ENCODE peak calls at places on chromosomes 6 and 20, in ten cellular contexts. One of them, this sample, is unnamed.
A peak's percentile ranks its signal among the peaks of the same experiment; 100 is the strongest.

GRCh38 chr20:50313223-50313820 is 122.7 kb downstream of the CEBPB start:
- DNase-seq in stimulated activated CD4-positive, alpha-beta T cell treated with anti-CD3 and anti-CD28 coated beads, Interleukin-4, amount 100 ng/mL, for 24 hours: no peak
- DNase-seq in DMS153: no peak
- DNase-seq in endodermal cell: peak; percentile 28
- DNase-seq in T-helper 2 cell: no peak
- DNase-seq in DMS79: no peak
- DNase-seq in NCI-H510A: no peak
- DNase-seq in activated naive CD8-positive, alpha-beta T cell treated with anti-CD3 and anti-CD28 coated beads, Interleukin-2, amount 50 U/mL, for 24 hours: no peak
- DNase-seq in thoracic aorta: no peak
- DNase-seq in SK-N-DZ: no peak
- DNase-seq in this sample: no peak

GRCh38 chr6:18308070-18308735 is 43.9 kb upstream of the DEK start:
- DNase-seq in SK-N-DZ: no peak
- DNase-seq in stimulated activated CD4-positive, alpha-beta T cell treated with anti-CD3 and anti-CD28 coated beads, Interleukin-4, amount 100 ng/mL, for 24 hours: no peak
- DNase-seq in DMS79: no peak
- DNase-seq in thoracic aorta: no peak
- DNase-seq in endodermal cell: no peak
- DNase-seq in T-helper 2 cell: no peak
- DNase-seq in activated naive CD8-positive, alpha-beta T cell treated with anti-CD3 and anti-CD28 coated beads, Interleukin-2, amount 50 U/mL, for 24 hours: no peak
- DNase-seq in DMS153: no peak
- DNase-seq in NCI-H510A: no peak
- DNase-seq in this sample: peak; percentile 47

GRCh38 chr6:154829970-154830369 is 96.8 kb downstream of the SCAF8 start:
- DNase-seq in T-helper 2 cell: no peak
- DNase-seq in DMS153: no peak
- DNase-seq in DMS79: no peak
- DNase-seq in SK-N-DZ: no peak
- DNase-seq in stimulated activated CD4-positive, alpha-beta T cell treated with anti-CD3 and anti-CD28 coated beads, Interleukin-4, amount 100 ng/mL, for 24 hours: no peak
- DNase-seq in NCI-H510A: no peak
- DNase-seq in thoracic aorta: no peak
- DNase-seq in endodermal cell: no peak
- DNase-seq in activated naive CD8-positive, alpha-beta T cell treated with anti-CD3 and anti-CD28 coated beads, Interleukin-2, amount 50 U/mL, for 24 hours: no peak
- DNase-seq in this sample: no peak

GRCh38 chr6:43809417-43810305 is 39.6 kb downstream of the VEGFA start:
- DNase-seq in SK-N-DZ: no peak
- DNase-seq in T-helper 2 cell: no peak
- DNase-seq in DMS153: peak; percentile 78
- DNase-seq in NCI-H510A: peak; percentile 65
- DNase-seq in endodermal cell: no peak
- DNase-seq in thoracic aorta: no peak
- DNase-seq in activated naive CD8-positive, alpha-beta T cell treated with anti-CD3 and anti-CD28 coated beads, Interleukin-2, amount 50 U/mL, for 24 hours: no peak
- DNase-seq in DMS79: no peak
- DNase-seq in stimulated activated CD4-positive, alpha-beta T cell treated with anti-CD3 and anti-CD28 coated beads, Interleukin-4, amount 100 ng/mL, for 24 hours: no peak
- DNase-seq in this sample: peak; percentile 37

GRCh38 chr6:111521497-111522275 is 38.7 kb upstream of the REV3L start:
- DNase-seq in thoracic aorta: no peak
- DNase-seq in T-helper 2 cell: no peak
- DNase-seq in NCI-H510A: no peak
- DNase-seq in endodermal cell: no peak
- DNase-seq in SK-N-DZ: no peak
- DNase-seq in activated naive CD8-positive, alpha-beta T cell treated with anti-CD3 and anti-CD28 coated beads, Interleukin-2, amount 50 U/mL, for 24 hours: no peak
- DNase-seq in DMS153: no peak
- DNase-seq in stimulated activated CD4-positive, alpha-beta T cell treated with anti-CD3 and anti-CD28 coated beads, Interleukin-4, amount 100 ng/mL, for 24 hours: no peak
- DNase-seq in DMS79: no peak
- DNase-seq in this sample: no peak

GRCh38 chr20:8254911-8255582 is 123.0 kb downstream of the PLCB1 start:
- DNase-seq in T-helper 2 cell: no peak
- DNase-seq in endodermal cell: no peak
- DNase-seq in stimulated activated CD4-positive, alpha-beta T cell treated with anti-CD3 and anti-CD28 coated beads, Interleukin-4, amount 100 ng/mL, for 24 hours: no peak
- DNase-seq in NCI-H510A: no peak
- DNase-seq in thoracic aorta: no peak
- DNase-seq in SK-N-DZ: no peak
- DNase-seq in DMS153: no peak
- DNase-seq in activated naive CD8-positive, alpha-beta T cell treated with anti-CD3 and anti-CD28 coated beads, Interleukin-2, amount 50 U/mL, for 24 hours: no peak
- DNase-seq in DMS79: no peak
- DNase-seq in this sample: no peak

GRCh38 chr6:40440083-40440482 is 147.1 kb downstream of the LRFN2 start:
- DNase-seq in DMS153: peak; percentile 66
- DNase-seq in stimulated activated CD4-positive, alpha-beta T cell treated with anti-CD3 and anti-CD28 coated beads, Interleukin-4, amount 100 ng/mL, for 24 hours: no peak
- DNase-seq in SK-N-DZ: no peak
- DNase-seq in T-helper 2 cell: no peak
- DNase-seq in DMS79: no peak
- DNase-seq in thoracic aorta: no peak
- DNase-seq in endodermal cell: no peak
- DNase-seq in activated naive CD8-positive, alpha-beta T cell treated with anti-CD3 and anti-CD28 coated beads, Interleukin-2, amount 50 U/mL, for 24 hours: no peak
- DNase-seq in NCI-H510A: no peak
- DNase-seq in this sample: no peak

GRCh38 chr6:28243946-28244345 is 8.1 kb downstream of the ZKSCAN4 start:
- DNase-seq in T-helper 2 cell: no peak
- DNase-seq in activated naive CD8-positive, alpha-beta T cell treated with anti-CD3 and anti-CD28 coated beads, Interleukin-2, amount 50 U/mL, for 24 hours: no peak
- DNase-seq in NCI-H510A: no peak
- DNase-seq in DMS153: no peak
- DNase-seq in endodermal cell: no peak
- DNase-seq in stimulated activated CD4-positive, alpha-beta T cell treated with anti-CD3 and anti-CD28 coated beads, Interleukin-4, amount 100 ng/mL, for 24 hours: no peak
- DNase-seq in thoracic aorta: no peak
- DNase-seq in DMS79: no peak
- DNase-seq in SK-N-DZ: no peak
- DNase-seq in this sample: no peak

GRCh38 chr20:21048841-21049273 is 57.3 kb downstream of the LINC00237 start:
- DNase-seq in thoracic aorta: no peak
- DNase-seq in activated naive CD8-positive, alpha-beta T cell treated with anti-CD3 and anti-CD28 coated beads, Interleukin-2, amount 50 U/mL, for 24 hours: peak; percentile 69
- DNase-seq in T-helper 2 cell: peak; percentile 26
- DNase-seq in DMS79: no peak
- DNase-seq in stimulated activated CD4-positive, alpha-beta T cell treated with anti-CD3 and anti-CD28 coated beads, Interleukin-4, amount 100 ng/mL, for 24 hours: peak; percentile 48
- DNase-seq in endodermal cell: peak; percentile 93
- DNase-seq in SK-N-DZ: peak; percentile 15
- DNase-seq in DMS153: peak; percentile 22
- DNase-seq in NCI-H510A: no peak
- DNase-seq in this sample: peak; percentile 48

GRCh38 chr6:107082045-107082444 is 33.3 kb downstream of the BEND3 start:
- DNase-seq in SK-N-DZ: no peak
- DNase-seq in T-helper 2 cell: no peak
- DNase-seq in endodermal cell: peak; percentile 59
- DNase-seq in thoracic aorta: no peak
- DNase-seq in DMS153: no peak
- DNase-seq in DMS79: no peak
- DNase-seq in stimulated activated CD4-positive, alpha-beta T cell treated with anti-CD3 and anti-CD28 coated beads, Interleukin-4, amount 100 ng/mL, for 24 hours: no peak
- DNase-seq in NCI-H510A: no peak
- DNase-seq in activated naive CD8-positive, alpha-beta T cell treated with anti-CD3 and anti-CD28 coated beads, Interleukin-2, amount 50 U/mL, for 24 hours: no peak
- DNase-seq in this sample: no peak

GRCh38 chr20:25399038-25399430 is 8.4 kb upstream of the ABHD12 start:
- DNase-seq in thoracic aorta: no peak
- DNase-seq in DMS153: peak; percentile 64
- DNase-seq in endodermal cell: peak; percentile 69
- DNase-seq in DMS79: peak; percentile 19
- DNase-seq in activated naive CD8-positive, alpha-beta T cell treated with anti-CD3 and anti-CD28 coated beads, Interleukin-2, amount 50 U/mL, for 24 hours: no peak
- DNase-seq in T-helper 2 cell: no peak
- DNase-seq in NCI-H510A: peak; percentile 65
- DNase-seq in SK-N-DZ: peak; percentile 79
- DNase-seq in stimulated activated CD4-positive, alpha-beta T cell treated with anti-CD3 and anti-CD28 coated beads, Interleukin-4, amount 100 ng/mL, for 24 hours: peak; percentile 28
- DNase-seq in this sample: peak; percentile 71

GRCh38 chr20:2800590-2801458 is at the start of gene CPXM1:
- DNase-seq in endodermal cell: peak; percentile 93
- DNase-seq in DMS153: no peak
- DNase-seq in T-helper 2 cell: no peak
- DNase-seq in thoracic aorta: no peak
- DNase-seq in DMS79: peak; percentile 53
- DNase-seq in SK-N-DZ: peak; percentile 82
- DNase-seq in activated naive CD8-positive, alpha-beta T cell treated with anti-CD3 and anti-CD28 coated beads, Interleukin-2, amount 50 U/mL, for 24 hours: peak; percentile 42
- DNase-seq in NCI-H510A: peak; percentile 43
- DNase-seq in stimulated activated CD4-positive, alpha-beta T cell treated with anti-CD3 and anti-CD28 coated beads, Interleukin-4, amount 100 ng/mL, for 24 hours: no peak
- DNase-seq in this sample: no peak

GRCh38 chr6:143027058-143027457 is 33.6 kb upstream of the AIG1 start:
- DNase-seq in T-helper 2 cell: peak; percentile 21
- DNase-seq in DMS79: no peak
- DNase-seq in SK-N-DZ: peak; percentile 42
- DNase-seq in endodermal cell: peak; percentile 85
- DNase-seq in activated naive CD8-positive, alpha-beta T cell treated with anti-CD3 and anti-CD28 coated beads, Interleukin-2, amount 50 U/mL, for 24 hours: peak; percentile 53
- DNase-seq in NCI-H510A: no peak
- DNase-seq in stimulated activated CD4-positive, alpha-beta T cell treated with anti-CD3 and anti-CD28 coated beads, Interleukin-4, amount 100 ng/mL, for 24 hours: peak; percentile 57
- DNase-seq in thoracic aorta: no peak
- DNase-seq in DMS153: no peak
- DNase-seq in this sample: peak; percentile 22

GRCh38 chr20:25860531-25861150 is 164.0 kb upstream of the ZNF337 start:
- DNase-seq in NCI-H510A: no peak
- DNase-seq in stimulated activated CD4-positive, alpha-beta T cell treated with anti-CD3 and anti-CD28 coated beads, Interleukin-4, amount 100 ng/mL, for 24 hours: no peak
- DNase-seq in T-helper 2 cell: no peak
- DNase-seq in endodermal cell: no peak
- DNase-seq in SK-N-DZ: no peak
- DNase-seq in thoracic aorta: no peak
- DNase-seq in DMS153: no peak
- DNase-seq in DMS79: no peak
- DNase-seq in activated naive CD8-positive, alpha-beta T cell treated with anti-CD3 and anti-CD28 coated beads, Interleukin-2, amount 50 U/mL, for 24 hours: no peak
- DNase-seq in this sample: no peak

GRCh38 chr6:43334466-43335095 is 26.0 kb upstream of the CRIP3 start:
- DNase-seq in stimulated activated CD4-positive, alpha-beta T cell treated with anti-CD3 and anti-CD28 coated beads, Interleukin-4, amount 100 ng/mL, for 24 hours: no peak
- DNase-seq in NCI-H510A: no peak
- DNase-seq in DMS79: peak; percentile 19
- DNase-seq in endodermal cell: peak; percentile 52
- DNase-seq in activated naive CD8-positive, alpha-beta T cell treated with anti-CD3 and anti-CD28 coated beads, Interleukin-2, amount 50 U/mL, for 24 hours: no peak
- DNase-seq in T-helper 2 cell: no peak
- DNase-seq in SK-N-DZ: peak; percentile 50
- DNase-seq in thoracic aorta: no peak
- DNase-seq in DMS153: peak; percentile 14
- DNase-seq in this sample: peak; percentile 75

GRCh38 chr6:32146687-32147086 is 5.1 kb downstream of the PRRT1 start:
- DNase-seq in thoracic aorta: no peak
- DNase-seq in SK-N-DZ: no peak
- DNase-seq in stimulated activated CD4-positive, alpha-beta T cell treated with anti-CD3 and anti-CD28 coated beads, Interleukin-4, amount 100 ng/mL, for 24 hours: no peak
- DNase-seq in DMS79: no peak
- DNase-seq in activated naive CD8-positive, alpha-beta T cell treated with anti-CD3 and anti-CD28 coated beads, Interleukin-2, amount 50 U/mL, for 24 hours: no peak
- DNase-seq in DMS153: no peak
- DNase-seq in NCI-H510A: no peak
- DNase-seq in T-helper 2 cell: no peak
- DNase-seq in endodermal cell: peak; percentile 61
- DNase-seq in this sample: no peak

GRCh38 chr6:14316911-14317535 is 199.5 kb downstream of the CD83 start:
- DNase-seq in SK-N-DZ: peak; percentile 29
- DNase-seq in thoracic aorta: no peak
- DNase-seq in NCI-H510A: no peak
- DNase-seq in endodermal cell: peak; percentile 71
- DNase-seq in T-helper 2 cell: no peak
- DNase-seq in DMS79: no peak
- DNase-seq in activated naive CD8-positive, alpha-beta T cell treated with anti-CD3 and anti-CD28 coated beads, Interleukin-2, amount 50 U/mL, for 24 hours: no peak
- DNase-seq in stimulated activated CD4-positive, alpha-beta T cell treated with anti-CD3 and anti-CD28 coated beads, Interleukin-4, amount 100 ng/mL, for 24 hours: no peak
- DNase-seq in DMS153: no peak
- DNase-seq in this sample: no peak

GRCh38 chr20:53621482-53622246 is 28.0 kb upstream of the ZNF217 start:
- DNase-seq in DMS79: peak; percentile 85
- DNase-seq in thoracic aorta: no peak
- DNase-seq in activated naive CD8-positive, alpha-beta T cell treated with anti-CD3 and anti-CD28 coated beads, Interleukin-2, amount 50 U/mL, for 24 hours: no peak
- DNase-seq in endodermal cell: peak; percentile 64
- DNase-seq in SK-N-DZ: no peak
- DNase-seq in DMS153: no peak
- DNase-seq in stimulated activated CD4-positive, alpha-beta T cell treated with anti-CD3 and anti-CD28 coated beads, Interleukin-4, amount 100 ng/mL, for 24 hours: no peak
- DNase-seq in NCI-H510A: no peak
- DNase-seq in T-helper 2 cell: no peak
- DNase-seq in this sample: peak; percentile 89

GRCh38 chr6:2503816-2504494 is 246.8 kb downstream of the MYLK4 start:
- DNase-seq in endodermal cell: no peak
- DNase-seq in SK-N-DZ: no peak
- DNase-seq in T-helper 2 cell: no peak
- DNase-seq in thoracic aorta: no peak
- DNase-seq in DMS79: no peak
- DNase-seq in activated naive CD8-positive, alpha-beta T cell treated with anti-CD3 and anti-CD28 coated beads, Interleukin-2, amount 50 U/mL, for 24 hours: no peak
- DNase-seq in NCI-H510A: no peak
- DNase-seq in DMS153: peak; percentile 2
- DNase-seq in stimulated activated CD4-positive, alpha-beta T cell treated with anti-CD3 and anti-CD28 coated beads, Interleukin-4, amount 100 ng/mL, for 24 hours: no peak
- DNase-seq in this sample: no peak

GRCh38 chr6:143290206-143290605 is 160.3 kb downstream of the ADAT2 start:
- DNase-seq in T-helper 2 cell: no peak
- DNase-seq in activated naive CD8-positive, alpha-beta T cell treated with anti-CD3 and anti-CD28 coated beads, Interleukin-2, amount 50 U/mL, for 24 hours: no peak
- DNase-seq in thoracic aorta: no peak
- DNase-seq in stimulated activated CD4-positive, alpha-beta T cell treated with anti-CD3 and anti-CD28 coated beads, Interleukin-4, amount 100 ng/mL, for 24 hours: no peak
- DNase-seq in NCI-H510A: no peak
- DNase-seq in DMS79: no peak
- DNase-seq in DMS153: no peak
- DNase-seq in SK-N-DZ: no peak
- DNase-seq in endodermal cell: no peak
- DNase-seq in this sample: no peak

GRCh38 chr20:11468880-11469279 is 448.8 kb upstream of the BTBD3 start:
- DNase-seq in NCI-H510A: no peak
- DNase-seq in DMS79: no peak
- DNase-seq in SK-N-DZ: no peak
- DNase-seq in thoracic aorta: no peak
- DNase-seq in DMS153: no peak
- DNase-seq in activated naive CD8-positive, alpha-beta T cell treated with anti-CD3 and anti-CD28 coated beads, Interleukin-2, amount 50 U/mL, for 24 hours: no peak
- DNase-seq in endodermal cell: no peak
- DNase-seq in T-helper 2 cell: no peak
- DNase-seq in stimulated activated CD4-positive, alpha-beta T cell treated with anti-CD3 and anti-CD28 coated beads, Interleukin-4, amount 100 ng/mL, for 24 hours: no peak
- DNase-seq in this sample: no peak

GRCh38 chr6:111601875-111602274 is 3.8 kb downstream of the TRAF3IP2 start:
- DNase-seq in thoracic aorta: no peak
- DNase-seq in T-helper 2 cell: no peak
- DNase-seq in DMS153: no peak
- DNase-seq in NCI-H510A: no peak
- DNase-seq in activated naive CD8-positive, alpha-beta T cell treated with anti-CD3 and anti-CD28 coated beads, Interleukin-2, amount 50 U/mL, for 24 hours: no peak
- DNase-seq in stimulated activated CD4-positive, alpha-beta T cell treated with anti-CD3 and anti-CD28 coated beads, Interleukin-4, amount 100 ng/mL, for 24 hours: no peak
- DNase-seq in SK-N-DZ: no peak
- DNase-seq in endodermal cell: no peak
- DNase-seq in DMS79: no peak
- DNase-seq in this sample: no peak

GRCh38 chr20:36353740-36354139 is 47.6 kb downstream of the DLGAP4 start:
- DNase-seq in NCI-H510A: no peak
- DNase-seq in endodermal cell: no peak
- DNase-seq in stimulated activated CD4-positive, alpha-beta T cell treated with anti-CD3 and anti-CD28 coated beads, Interleukin-4, amount 100 ng/mL, for 24 hours: no peak
- DNase-seq in thoracic aorta: no peak
- DNase-seq in activated naive CD8-positive, alpha-beta T cell treated with anti-CD3 and anti-CD28 coated beads, Interleukin-2, amount 50 U/mL, for 24 hours: no peak
- DNase-seq in DMS79: no peak
- DNase-seq in DMS153: no peak
- DNase-seq in T-helper 2 cell: no peak
- DNase-seq in SK-N-DZ: no peak
- DNase-seq in this sample: no peak

GRCh38 chr6:56416247-56416646 is 168.9 kb upstream of the COL21A1 start:
- DNase-seq in endodermal cell: no peak
- DNase-seq in stimulated activated CD4-positive, alpha-beta T cell treated with anti-CD3 and anti-CD28 coated beads, Interleukin-4, amount 100 ng/mL, for 24 hours: no peak
- DNase-seq in thoracic aorta: no peak
- DNase-seq in NCI-H510A: no peak
- DNase-seq in SK-N-DZ: no peak
- DNase-seq in activated naive CD8-positive, alpha-beta T cell treated with anti-CD3 and anti-CD28 coated beads, Interleukin-2, amount 50 U/mL, for 24 hours: no peak
- DNase-seq in DMS153: no peak
- DNase-seq in T-helper 2 cell: no peak
- DNase-seq in DMS79: no peak
- DNase-seq in this sample: no peak

GRCh38 chr20:47181056-47181862 is 175.2 kb downstream of the ZMYND8 start:
- DNase-seq in endodermal cell: peak; percentile 81
- DNase-seq in thoracic aorta: no peak
- DNase-seq in T-helper 2 cell: no peak
- DNase-seq in NCI-H510A: peak; percentile 11
- DNase-seq in stimulated activated CD4-positive, alpha-beta T cell treated with anti-CD3 and anti-CD28 coated beads, Interleukin-4, amount 100 ng/mL, for 24 hours: peak; percentile 6
- DNase-seq in SK-N-DZ: peak; percentile 63
- DNase-seq in DMS153: peak; percentile 35
- DNase-seq in activated naive CD8-positive, alpha-beta T cell treated with anti-CD3 and anti-CD28 coated beads, Interleukin-2, amount 50 U/mL, for 24 hours: peak; percentile 9
- DNase-seq in DMS79: no peak
- DNase-seq in this sample: peak; percentile 70

GRCh38 chr6:15272562-15272961 is 26.7 kb downstream of the JARID2 start:
- DNase-seq in endodermal cell: no peak
- DNase-seq in DMS79: no peak
- DNase-seq in NCI-H510A: no peak
- DNase-seq in thoracic aorta: no peak
- DNase-seq in T-helper 2 cell: no peak
- DNase-seq in stimulated activated CD4-positive, alpha-beta T cell treated with anti-CD3 and anti-CD28 coated beads, Interleukin-4, amount 100 ng/mL, for 24 hours: no peak
- DNase-seq in DMS153: no peak
- DNase-seq in SK-N-DZ: no peak
- DNase-seq in activated naive CD8-positive, alpha-beta T cell treated with anti-CD3 and anti-CD28 coated beads, Interleukin-2, amount 50 U/mL, for 24 hours: no peak
- DNase-seq in this sample: no peak

GRCh38 chr20:48921883-48922867 is 664 bp downstream of the ARFGEF2 start:
- DNase-seq in DMS153: no peak
- DNase-seq in activated naive CD8-positive, alpha-beta T cell treated with anti-CD3 and anti-CD28 coated beads, Interleukin-2, amount 50 U/mL, for 24 hours: no peak
- DNase-seq in endodermal cell: no peak
- DNase-seq in T-helper 2 cell: no peak
- DNase-seq in thoracic aorta: no peak
- DNase-seq in DMS79: no peak
- DNase-seq in NCI-H510A: peak; percentile 15
- DNase-seq in stimulated activated CD4-positive, alpha-beta T cell treated with anti-CD3 and anti-CD28 coated beads, Interleukin-4, amount 100 ng/mL, for 24 hours: no peak
- DNase-seq in SK-N-DZ: no peak
- DNase-seq in this sample: peak; percentile 58

GRCh38 chr6:27863962-27864905 is 48.0 kb downstream of the OR2B2 start:
- DNase-seq in endodermal cell: no peak
- DNase-seq in stimulated activated CD4-positive, alpha-beta T cell treated with anti-CD3 and anti-CD28 coated beads, Interleukin-4, amount 100 ng/mL, for 24 hours: peak; percentile 19
- DNase-seq in thoracic aorta: no peak
- DNase-seq in T-helper 2 cell: no peak
- DNase-seq in activated naive CD8-positive, alpha-beta T cell treated with anti-CD3 and anti-CD28 coated beads, Interleukin-2, amount 50 U/mL, for 24 hours: peak; percentile 36
- DNase-seq in SK-N-DZ: no peak
- DNase-seq in DMS79: no peak
- DNase-seq in DMS153: no peak
- DNase-seq in NCI-H510A: no peak
- DNase-seq in this sample: no peak

This sample was measured in ACHN.